ENCODE peak calls at places on chromosomes 11 and 22, in six cellular contexts. L is mammary epithelial cell, F is neural crest cell, I is stomach, W is AG10803, P is epithelial cell of esophagus. E is an unnamed sample.

GRCh38 chr11:45264839-45265515 is 21.2 kb downstream of the SYT13 start:
- DNase-seq in L (peak), F (no peak), I (no peak), W (peak), P (peak), E (no peak)

GRCh38 chr22:37965940-37966664 is 12.6 kb downstream of the POLR2F start:
- DNase-seq in L (peak), F (no peak), I (no peak), W (peak), P (no peak), E (no peak)

GRCh38 chr11:50073113-50074105 is 40.7 kb downstream of the OR4C45 start:
- DNase-seq in L (no peak), F (no peak), I (no peak), W (no peak), P (no peak), E (no peak)

GRCh38 chr22:31537019-31537535 is 40.7 kb downstream of the SFI1 start:
- DNase-seq in L (no peak), F (no peak), I (no peak), W (no peak), P (no peak), E (peak)

GRCh38 chr11:38182126-38182907 is 1584.3 kb upstream of the RAG2 start:
- DNase-seq in L (no peak), F (no peak), I (no peak), W (no peak), P (no peak), E (no peak)

GRCh38 chr11:80414766-80415165 is 973.9 kb upstream of the TENM4 start:
- DNase-seq in L (peak), F (no peak), I (no peak), W (no peak), P (peak), E (no peak)

GRCh38 chr11:47852053-47852452 is 3.9 kb upstream of the NUP160 start:
- DNase-seq in L (no peak), F (no peak), I (no peak), W (no peak), P (no peak), E (no peak)

GRCh38 chr11:110093407-110094297 is 460 bp downstream of the ZC3H12C start:
- DNase-seq in L (peak), F (peak), I (peak), W (peak), P (peak), E (peak)

GRCh38 chr11:11163256-11163655 is 189.8 kb downstream of the CSNK2A3 start:
- DNase-seq in L (no peak), F (no peak), I (no peak), W (no peak), P (no peak), E (no peak)

GRCh38 chr22:33299245-33299956 is 241.2 kb upstream of the SYN3 start:
- DNase-seq in L (no peak), F (no peak), I (no peak), W (no peak), P (no peak), E (peak)

GRCh38 chr22:16956290-16956689 is 51.7 kb downstream of the GAB4 start:
- DNase-seq in L (no peak), F (no peak), I (no peak), W (no peak), P (no peak), E (no peak)

GRCh38 chr22:46657996-46658947 is 38.1 kb downstream of the GRAMD4 start:
- DNase-seq in L (peak), F (no peak), I (no peak), W (no peak), P (peak), E (no peak)

GRCh38 chr22:30865656-30866055 is 102.9 kb downstream of the MORC2 start:
- DNase-seq in L (no peak), F (no peak), I (no peak), W (no peak), P (no peak), E (no peak)

GRCh38 chr11:75468534-75469340 is 35.7 kb upstream of the KLHL35 start:
- DNase-seq in L (no peak), F (peak), I (peak), W (peak), P (no peak), E (no peak)

GRCh38 chr11:57301711-57302423 is 22.9 kb downstream of the TNKS1BP1 start:
- DNase-seq in L (no peak), F (no peak), I (no peak), W (no peak), P (no peak), E (peak)

GRCh38 chr11:76385903-76386302 is 4.8 kb downstream of the GVQW3 start:
- DNase-seq in L (no peak), F (no peak), I (no peak), W (no peak), P (no peak), E (no peak)

DNA sequence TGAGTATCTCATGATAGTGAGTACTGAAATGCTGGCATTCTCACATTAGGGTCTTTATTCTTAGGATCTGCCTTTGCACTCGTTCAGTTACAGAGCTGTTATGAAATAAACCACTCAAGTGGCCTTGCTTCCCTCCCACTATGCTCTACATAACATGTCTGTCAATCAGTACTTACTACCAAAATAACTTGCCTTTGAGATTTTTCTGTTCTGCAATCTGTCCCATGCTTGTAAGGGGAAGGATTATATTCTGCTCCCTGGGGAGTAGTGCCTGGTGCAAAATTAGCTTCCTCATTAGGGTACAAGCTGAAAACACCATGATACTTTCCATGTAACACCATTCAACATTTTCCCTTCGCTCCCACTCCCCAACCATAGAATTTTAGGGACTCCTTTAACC is 1.9 kb upstream of the GRAP2 start:
- DNase-seq in L (no peak), F (no peak), I (no peak), W (no peak), P (no peak), E (peak)
- TF ChIP-seq CTCF in L (no peak), F (no peak), I (no peak), W (no peak), P (no peak), E (no peak)

GRCh38 chr11:59668188-59668949 is 468 bp downstream of the PATL1 start:
- DNase-seq in L (peak), F (peak), I (peak), W (peak), P (peak), E (peak)
- TF ChIP-seq CTCF in L (no peak), F (peak), I (no peak), W (peak), P (peak), E (no peak)

GRCh38 chr11:33540946-33541915 is 159.4 kb downstream of the C11orf91 start:
- DNase-seq in L (no peak), F (no peak), I (no peak), W (no peak), P (no peak), E (no peak)
- TF ChIP-seq CTCF in L (no peak), F (no peak), I (no peak), W (no peak), P (no peak), E (no peak)

GRCh38 chr22:40679964-40680818 is 907 bp downstream of the MCHR1 start:
- DNase-seq in L (no peak), F (no peak), I (no peak), W (peak), P (peak), E (no peak)
- TF ChIP-seq CTCF in L (no peak), F (no peak), I (no peak), W (peak), P (peak), E (no peak)

DNA sequence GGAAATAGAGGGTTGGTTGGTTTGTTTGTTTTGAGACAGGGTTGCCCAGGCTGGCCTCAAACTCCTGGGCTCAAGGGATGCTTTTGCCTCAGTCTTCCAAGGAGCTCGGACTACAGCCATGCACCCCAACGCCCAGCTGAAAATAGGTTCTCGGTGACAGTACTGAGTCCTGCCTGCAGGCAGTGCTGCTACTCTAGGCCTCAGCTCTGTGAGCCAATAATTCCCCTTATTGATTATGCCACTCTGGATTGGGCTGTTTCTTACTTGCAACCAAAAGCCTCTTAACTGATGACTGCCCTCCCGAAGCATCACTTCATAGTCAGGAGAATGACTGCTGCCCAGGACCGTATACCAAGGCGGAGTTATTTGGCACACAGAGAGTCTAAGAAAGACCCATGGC is 1.2 kb upstream of the C11orf16 start:
- DNase-seq in L (no peak), F (no peak), I (no peak), W (no peak), P (no peak), E (no peak)
- TF ChIP-seq CTCF in L (no peak), F (no peak), I (no peak), W (no peak), P (no peak), E (no peak)

E was measured in GM20000.